ENCODE peak calls at places on chromosome 17, in four cellular contexts. One of them, this sample, is unnamed. For H3K27me3 and H3K36me3, the result is how much of the 10 kb centered on the place peaks cover.

GRCh38 chr17:77802811-77803220 is 155.7 kb upstream of the TNRC6C start:
- DNase-seq in right lobe of liver: no peak
- DNase-seq in stomach: no peak
- DNase-seq in cardiac muscle cell: peak
- DNase-seq in this sample: no peak

GRCh38 chr17:229945-230235 is 48.4 kb upstream of the DOC2B start:
- DNase-seq in right lobe of liver: peak
- DNase-seq in cardiac muscle cell: no peak
- DNase-seq in stomach: no peak
- DNase-seq in this sample: no peak

GRCh38 chr17:75823257-75824041 is 20.8 kb downstream of the UNC13D start:
- DNase-seq in stomach: no peak
- DNase-seq in right lobe of liver: peak
- DNase-seq in cardiac muscle cell: no peak
- DNase-seq in this sample: no peak

GRCh38 chr17:51516924-51517323 is 256.6 kb downstream of the UTP18 start:
- DNase-seq in stomach: no peak
- DNase-seq in right lobe of liver: no peak
- DNase-seq in cardiac muscle cell: no peak
- DNase-seq in this sample: no peak

GRCh38 chr17:54944796-54945195 is 23.7 kb downstream of the COX11 start:
- DNase-seq in stomach: no peak
- DNase-seq in cardiac muscle cell: peak
- DNase-seq in right lobe of liver: no peak
- DNase-seq in this sample: no peak

GRCh38 chr17:12973496-12974318 is 44.1 kb downstream of the ELAC2 start:
- DNase-seq in right lobe of liver: no peak
- DNase-seq in cardiac muscle cell: peak
- DNase-seq in stomach: no peak
- DNase-seq in this sample: no peak

GRCh38 chr17:17354560-17355357 is 51.6 kb downstream of the NT5M start:
- DNase-seq in cardiac muscle cell: peak
- DNase-seq in right lobe of liver: peak
- DNase-seq in stomach: peak
- DNase-seq in this sample: peak

GRCh38 chr17:8894673-8895578 is 27.5 kb upstream of the PIK3R6 start:
- DNase-seq in stomach: peak
- DNase-seq in right lobe of liver: peak
- DNase-seq in cardiac muscle cell: peak
- DNase-seq in this sample: no peak

GRCh38 chr17:73481672-73482071 is 162.6 kb downstream of the SDK2 start:
- DNase-seq in cardiac muscle cell: no peak
- DNase-seq in stomach: no peak
- DNase-seq in right lobe of liver: no peak
- DNase-seq in this sample: no peak

GRCh38 chr17:70629902-70630301 is 460.6 kb downstream of the KCNJ2 start:
- DNase-seq in stomach: no peak
- DNase-seq in right lobe of liver: no peak
- DNase-seq in cardiac muscle cell: peak
- DNase-seq in this sample: no peak

GRCh38 chr17:39663688-39664580 is 1.2 kb upstream of the TCAP start:
- DNase-seq in stomach: peak
- DNase-seq in cardiac muscle cell: peak
- DNase-seq in right lobe of liver: peak
- DNase-seq in this sample: no peak

GRCh38 chr17:30571921-30572320 is 94.7 kb downstream of the GOSR1 start:
- DNase-seq in right lobe of liver: no peak
- DNase-seq in cardiac muscle cell: no peak
- DNase-seq in stomach: no peak
- DNase-seq in this sample: no peak

GRCh38 chr17:78766225-78766624 is 15.8 kb downstream of the CYTH1 start:
- DNase-seq in right lobe of liver: no peak
- DNase-seq in stomach: no peak
- DNase-seq in cardiac muscle cell: no peak
- DNase-seq in this sample: no peak

GRCh38 chr17:78528541-78528940 is 48.7 kb downstream of the DNAH17 start:
- DNase-seq in cardiac muscle cell: no peak
- DNase-seq in stomach: no peak
- DNase-seq in right lobe of liver: no peak
- DNase-seq in this sample: no peak

GRCh38 chr17:75129576-75129975 is 2.0 kb downstream of the NT5C start:
- DNase-seq in right lobe of liver: no peak
- DNase-seq in cardiac muscle cell: no peak
- DNase-seq in stomach: no peak
- DNase-seq in this sample: no peak

GRCh38 chr17:42198897-42199296 is 4.6 kb upstream of the GHDC start:
- DNase-seq in stomach: no peak
- DNase-seq in cardiac muscle cell: no peak
- DNase-seq in right lobe of liver: no peak
- DNase-seq in this sample: no peak

GRCh38 chr17:29138991-29139682 is 41.1 kb downstream of the MYO18A start:
- DNase-seq in stomach: peak
- DNase-seq in cardiac muscle cell: no peak
- DNase-seq in right lobe of liver: no peak
- DNase-seq in this sample: no peak

GRCh38 chr17:58968662-58969061 is 138.0 kb downstream of the TRIM37 start:
- DNase-seq in right lobe of liver: no peak
- DNase-seq in stomach: no peak
- DNase-seq in cardiac muscle cell: peak
- DNase-seq in this sample: no peak

GRCh38 chr17:44352922-44353655 is 8.0 kb downstream of the GRN start:
- DNase-seq in stomach: no peak
- DNase-seq in cardiac muscle cell: no peak
- DNase-seq in right lobe of liver: no peak
- DNase-seq in this sample: no peak

GRCh38 chr17:56785396-56785795 is 48.3 kb downstream of the C17orf67 start:
- DNase-seq in stomach: no peak
- DNase-seq in right lobe of liver: no peak
- DNase-seq in cardiac muscle cell: no peak
- DNase-seq in this sample: no peak

GRCh38 chr17:18977021-18977420 is 25.1 kb downstream of the SLC5A10 start:
- DNase-seq in stomach: no peak
- DNase-seq in cardiac muscle cell: no peak
- DNase-seq in right lobe of liver: no peak
- DNase-seq in this sample: no peak

GRCh38 chr17:70622382-70623260 is 453.3 kb downstream of the KCNJ2 start:
- DNase-seq in stomach: peak
- DNase-seq in right lobe of liver: no peak
- DNase-seq in cardiac muscle cell: peak
- DNase-seq in this sample: no peak

GRCh38 chr17:65389956-65390355 is 171.5 kb downstream of the AXIN2 start:
- DNase-seq in cardiac muscle cell: peak
- DNase-seq in stomach: no peak
- DNase-seq in right lobe of liver: no peak
- DNase-seq in this sample: no peak

GRCh38 chr17:14205992-14206461 is 30.6 kb downstream of the CDRT15 start:
- DNase-seq in stomach: peak
- DNase-seq in cardiac muscle cell: no peak
- DNase-seq in right lobe of liver: peak
- DNase-seq in this sample: peak

GRCh38 chr17:39224778-39225307 is 902 bp downstream of the STAC2 start:
- DNase-seq in stomach: no peak
- DNase-seq in cardiac muscle cell: no peak
- DNase-seq in right lobe of liver: no peak
- DNase-seq in this sample: no peak

GRCh38 chr17:58338907-58339774 is 10.5 kb upstream of the TSPOAP1 start:
- DNase-seq in stomach: no peak
- DNase-seq in right lobe of liver: no peak
- DNase-seq in cardiac muscle cell: peak
- DNase-seq in this sample: no peak

GRCh38 chr17:29112780-29113295 is 67.4 kb downstream of the MYO18A start:
- DNase-seq in right lobe of liver: no peak
- DNase-seq in stomach: peak
- DNase-seq in cardiac muscle cell: peak
- DNase-seq in this sample: no peak

GRCh38 chr17:39652635-39653315 is 12.4 kb upstream of the TCAP start:
- DNase-seq in cardiac muscle cell: no peak
- DNase-seq in right lobe of liver: no peak
- DNase-seq in stomach: no peak
- DNase-seq in this sample: no peak

GRCh38 chr17:27424941-27425340 is 31.3 kb upstream of the KSR1 start:
- DNase-seq in right lobe of liver: no peak
- DNase-seq in cardiac muscle cell: no peak
- DNase-seq in stomach: no peak
- DNase-seq in this sample: no peak

GRCh38 chr17:46916211-46916610 is 6.7 kb upstream of the GOSR2 start:
- DNase-seq in stomach: no peak
- DNase-seq in cardiac muscle cell: no peak
- DNase-seq in right lobe of liver: no peak
- DNase-seq in this sample: no peak

GRCh38 chr17:9900744-9901143 is 4.3 kb downstream of the RCVRN start:
- DNase-seq in right lobe of liver: no peak
- DNase-seq in cardiac muscle cell: peak
- DNase-seq in stomach: no peak
- DNase-seq in this sample: no peak

GRCh38 chr17:55230716-55231115 is 34.0 kb upstream of the HLF start:
- DNase-seq in cardiac muscle cell: no peak
- DNase-seq in right lobe of liver: no peak
- DNase-seq in stomach: no peak
- DNase-seq in this sample: no peak

GRCh38 chr17:1137465-1137894 is 42.3 kb downstream of the ABR start:
- DNase-seq in right lobe of liver: no peak
- DNase-seq in cardiac muscle cell: peak
- DNase-seq in stomach: no peak
- DNase-seq in this sample: peak

GRCh38 chr17:38749222-38750043 is 1.3 kb upstream of the PCGF2 start:
- DNase-seq in right lobe of liver: peak
- DNase-seq in cardiac muscle cell: peak
- DNase-seq in stomach: peak
- DNase-seq in this sample: no peak

GRCh38 chr17:80290199-80290598 is 29.5 kb downstream of the RNF213 start:
- DNase-seq in cardiac muscle cell: no peak
- DNase-seq in right lobe of liver: no peak
- DNase-seq in stomach: no peak
- DNase-seq in this sample: no peak

GRCh38 chr17:67441052-67441738 is 64.1 kb downstream of the PITPNC1 start:
- DNase-seq in right lobe of liver: no peak
- DNase-seq in cardiac muscle cell: peak
- DNase-seq in stomach: no peak
- DNase-seq in this sample: peak

GRCh38 chr17:62987136-62987535 is 21.1 kb downstream of the TANC2 start:
- DNase-seq in right lobe of liver: no peak
- DNase-seq in cardiac muscle cell: no peak
- DNase-seq in stomach: no peak
- DNase-seq in this sample: no peak
- H3K4me3 ChIP-seq in right lobe of liver: no peak
- H3K4me3 ChIP-seq in cardiac muscle cell: no peak
- H3K4me3 ChIP-seq in stomach: no peak
- H3K4me3 ChIP-seq in this sample: no peak

GRCh38 chr17:49224198-49224996 is 6.2 kb downstream of the PHOSPHO1 start:
- DNase-seq in cardiac muscle cell: no peak
- DNase-seq in stomach: peak
- DNase-seq in right lobe of liver: no peak
- DNase-seq in this sample: peak
- H3K27me3 ChIP-seq in cardiac muscle cell: half or more
- H3K27me3 ChIP-seq in stomach: half or more
- H3K27me3 ChIP-seq in right lobe of liver: under half
- H3K27me3 ChIP-seq in this sample: under half

DNA sequence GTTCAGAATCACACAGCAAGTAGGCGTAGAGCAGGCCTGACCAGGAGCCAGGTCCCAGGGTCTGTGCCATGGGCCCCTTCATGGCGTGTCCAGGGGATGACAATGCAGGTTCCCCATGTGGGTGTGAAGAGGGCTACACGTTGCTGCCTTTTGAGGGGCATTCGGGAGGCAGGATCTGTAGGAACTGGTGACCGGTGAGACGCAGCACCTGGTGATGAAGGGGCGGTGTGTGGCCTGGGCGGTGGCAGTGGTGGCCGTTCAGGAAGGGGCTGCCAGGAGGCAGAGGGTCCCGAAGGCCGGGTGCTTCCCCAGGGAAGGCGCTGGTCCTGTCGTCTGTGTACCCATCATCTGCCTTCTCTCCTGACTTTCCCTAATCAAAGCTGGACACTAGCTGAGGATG is 34.6 kb downstream of the ZNF750 start:
- DNase-seq in right lobe of liver: no peak
- DNase-seq in cardiac muscle cell: no peak
- DNase-seq in stomach: no peak
- DNase-seq in this sample: no peak
- H3K36me3 ChIP-seq in right lobe of liver: under half
- H3K36me3 ChIP-seq in cardiac muscle cell: under half
- H3K36me3 ChIP-seq in stomach: half or more
- H3K36me3 ChIP-seq in this sample: under half

DNA sequence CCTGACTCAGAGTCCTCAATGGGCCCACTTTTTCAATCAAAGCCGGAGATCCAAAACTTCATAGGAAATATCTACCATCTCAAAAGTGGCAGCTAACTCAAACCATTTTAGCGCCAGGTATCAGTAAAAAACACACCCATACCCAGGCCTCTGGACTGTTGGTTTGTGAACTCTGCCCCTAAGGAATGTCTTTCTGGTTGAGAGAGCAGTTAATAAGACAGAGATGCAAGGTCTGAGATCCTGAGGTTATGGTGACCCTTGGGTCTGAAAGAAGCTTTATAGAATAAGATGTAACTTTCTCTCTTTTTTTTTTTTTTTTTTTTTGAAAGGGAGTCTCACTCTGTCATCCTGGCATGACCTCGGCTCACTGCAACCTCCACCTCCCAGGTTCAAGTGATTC is 350.5 kb downstream of the SOX9 start:
- DNase-seq in stomach: no peak
- DNase-seq in cardiac muscle cell: no peak
- DNase-seq in right lobe of liver: no peak
- DNase-seq in this sample: no peak
- H3K4me3 ChIP-seq in stomach: no peak
- H3K4me3 ChIP-seq in cardiac muscle cell: no peak
- H3K4me3 ChIP-seq in right lobe of liver: no peak
- H3K4me3 ChIP-seq in this sample: no peak

GRCh38 chr17:48591435-48592077 is 1.5 kb upstream of the HOXB3 start:
- DNase-seq in stomach: no peak
- DNase-seq in right lobe of liver: no peak
- DNase-seq in cardiac muscle cell: no peak
- DNase-seq in this sample: no peak
- H3K27me3 ChIP-seq in stomach: half or more
- H3K27me3 ChIP-seq in right lobe of liver: under half
- H3K27me3 ChIP-seq in cardiac muscle cell: half or more
- H3K27me3 ChIP-seq in this sample: under half

GRCh38 chr17:82250868-82251500 is 22.1 kb downstream of the SLC16A3 start:
- DNase-seq in stomach: no peak
- DNase-seq in cardiac muscle cell: no peak
- DNase-seq in right lobe of liver: no peak
- DNase-seq in this sample: no peak

GRCh38 chr17:82253179-82253544 is 20.3 kb downstream of the CSNK1D start:
- DNase-seq in right lobe of liver: no peak
- DNase-seq in stomach: no peak
- DNase-seq in cardiac muscle cell: no peak
- DNase-seq in this sample: no peak

GRCh38 chr17:82255573-82255972 is 17.9 kb downstream of the CSNK1D start:
- DNase-seq in stomach: no peak
- DNase-seq in right lobe of liver: no peak
- DNase-seq in cardiac muscle cell: no peak
- DNase-seq in this sample: no peak

GRCh38 chr17:82249896-82250581 is 21.2 kb downstream of the SLC16A3 start:
- DNase-seq in stomach: no peak
- DNase-seq in right lobe of liver: no peak
- DNase-seq in cardiac muscle cell: no peak
- DNase-seq in this sample: no peak

GRCh38 chr17:82252511-82253178 is 20.9 kb downstream of the CSNK1D start:
- DNase-seq in stomach: no peak
- DNase-seq in cardiac muscle cell: no peak
- DNase-seq in right lobe of liver: no peak
- DNase-seq in this sample: no peak
- H3K36me3 ChIP-seq in stomach: half or more
- H3K36me3 ChIP-seq in cardiac muscle cell: half or more
- H3K36me3 ChIP-seq in right lobe of liver: under half
- H3K36me3 ChIP-seq in this sample: half or more

This sample was measured in effector memory CD4-positive, alpha-beta T cell.